ENCODE peak calls at places on chromosomes 5 and 9, in four cellular contexts. O, A, R and D are unnamed samples.

GRCh38 chr5:150068472-150068871 is 17.9 kb downstream of the CSF1R start:
- DNase-seq in O (no peak), A (no peak), R (no peak), D (no peak)

GRCh38 chr5:27727254-27727653 is 688.9 kb upstream of the CDH9 start:
- DNase-seq in O (no peak), A (no peak), R (no peak), D (no peak)

GRCh38 chr5:136772541-136772940 is 407.2 kb upstream of the TRPC7 start:
- DNase-seq in O (no peak), A (no peak), R (no peak), D (no peak)

GRCh38 chr5:1726469-1726865 is 73.2 kb downstream of the MRPL36 start:
- DNase-seq in O (no peak), A (no peak), R (no peak), D (no peak)

GRCh38 chr9:16421534-16421933 is 448.9 kb downstream of the BNC2 start:
- DNase-seq in O (peak), A (no peak), R (no peak), D (no peak)

GRCh38 chr9:134340475-134341186 is 14.4 kb downstream of the RXRA start:
- DNase-seq in O (no peak), A (no peak), R (no peak), D (no peak)

GRCh38 chr5:144598451-144599068 is 427.9 kb downstream of the KCTD16 start:
- DNase-seq in O (no peak), A (peak), R (no peak), D (no peak)

GRCh38 chr5:1564182-1564748 is 40.5 kb upstream of the LPCAT1 start:
- DNase-seq in O (no peak), A (no peak), R (no peak), D (peak)

GRCh38 chr5:135989686-135990085 is 34.9 kb upstream of the LECT2 start:
- DNase-seq in O (no peak), A (no peak), R (no peak), D (no peak)

GRCh38 chr9:129617167-129617566 is 3.7 kb downstream of the C9orf50 start:
- DNase-seq in O (no peak), A (no peak), R (no peak), D (no peak)

GRCh38 chr9:71685394-71685793 is 82.9 kb downstream of the CEMIP2 start:
- DNase-seq in O (no peak), A (no peak), R (no peak), D (peak)

GRCh38 chr5:172097356-172097755 is 90.7 kb downstream of the STK10 start:
- DNase-seq in O (no peak), A (no peak), R (no peak), D (no peak)

GRCh38 chr9:27019589-27019988 is 14.1 kb upstream of the LRRC19 start:
- DNase-seq in O (no peak), A (no peak), R (no peak), D (no peak)

GRCh38 chr5:87649455-87649854 is 236.7 kb upstream of the CCNH start:
- DNase-seq in O (no peak), A (no peak), R (no peak), D (no peak)

GRCh38 chr5:149333711-149334443 is 11.4 kb upstream of the GRPEL2 start:
- DNase-seq in O (no peak), A (no peak), R (no peak), D (no peak)

GRCh38 chr9:90842984-90843383 is 41.4 kb downstream of the SYK start:
- DNase-seq in O (no peak), A (no peak), R (no peak), D (no peak)

GRCh38 chr9:89632136-89633135 is 27.6 kb downstream of the GADD45G start:
- DNase-seq in O (no peak), A (no peak), R (no peak), D (no peak)

GRCh38 chr5:123670981-123671557 is 159.1 kb downstream of the CSNK1G3 start:
- DNase-seq in O (peak), A (peak), R (peak), D (peak)

GRCh38 chr9:128214571-128215490 is 11.7 kb downstream of the DNM1 start:
- DNase-seq in O (no peak), A (no peak), R (no peak), D (no peak)

GRCh38 chr9:110712955-110713354 is 44.4 kb downstream of the MUSK start:
- DNase-seq in O (no peak), A (no peak), R (no peak), D (no peak)

GRCh38 chr9:7984713-7985112 is 185.1 kb upstream of the DMAC1 start:
- DNase-seq in O (no peak), A (no peak), R (no peak), D (no peak)

GRCh38 chr9:107732781-107733529 is 243.4 kb upstream of the KLF4 start:
- DNase-seq in O (no peak), A (no peak), R (no peak), D (no peak)

GRCh38 chr5:59138509-59138908 is 555.6 kb downstream of the RAB3C start:
- DNase-seq in O (no peak), A (no peak), R (no peak), D (no peak)

GRCh38 chr9:116152390-116152789 is 1.2 kb upstream of the PAPPA start:
- DNase-seq in O (no peak), A (peak), R (no peak), D (no peak)

GRCh38 chr9:20994486-20994885 is 37.0 kb downstream of the HACD4 start:
- DNase-seq in O (no peak), A (no peak), R (no peak), D (no peak)

GRCh38 chr5:129049116-129049515 is 45.4 kb upstream of the ISOC1 start:
- DNase-seq in O (no peak), A (no peak), R (no peak), D (no peak)

GRCh38 chr9:12904261-12905000 is 129.6 kb downstream of the LURAP1L start:
- DNase-seq in O (no peak), A (no peak), R (no peak), D (no peak)

GRCh38 chr5:94690778-94691177 is 72.3 kb downstream of the SLF1 start:
- DNase-seq in O (no peak), A (no peak), R (no peak), D (no peak)

GRCh38 chr5:175658299-175659145 is 651 bp downstream of the HRH2 start:
- DNase-seq in O (no peak), A (no peak), R (peak), D (no peak)

GRCh38 chr5:171650605-171651004 is 135.0 kb upstream of the SMIM23 start:
- DNase-seq in O (no peak), A (no peak), R (no peak), D (no peak)

GRCh38 chr9:23538604-23539003 is 287.4 kb downstream of the ELAVL2 start:
- DNase-seq in O (no peak), A (no peak), R (no peak), D (no peak)

GRCh38 chr5:622359-622758 is 10.2 kb downstream of the CEP72 start:
- DNase-seq in O (no peak), A (no peak), R (no peak), D (no peak)

GRCh38 chr9:129383005-129383414 is 204.9 kb upstream of the IER5L start:
- DNase-seq in O (no peak), A (peak), R (no peak), D (no peak)

GRCh38 chr5:78472469-78473106 is 112.2 kb downstream of the SCAMP1 start:
- DNase-seq in O (no peak), A (no peak), R (no peak), D (no peak)

GRCh38 chr9:92947268-92948031 is at the start of gene FGD3:
- DNase-seq in O (no peak), A (peak), R (peak), D (peak)

GRCh38 chr5:131394128-131394527 is 130.3 kb downstream of the CDC42SE2 start:
- DNase-seq in O (no peak), A (no peak), R (no peak), D (peak)

GRCh38 chr5:73448451-73449136 is at the start of gene FOXD1:
- DNase-seq in O (no peak), A (peak), R (peak), D (peak)

GRCh38 chr5:109612278-109612905 is 77.3 kb upstream of the MAN2A1 start:
- DNase-seq in O (no peak), A (no peak), R (no peak), D (no peak)